ENCODE peak calls at places on chromosomes 11 and 22, in nine cellular contexts. X is HFFc6, H is GM12878, S is body of pancreas, B is ovary, D is fibroblast of pulmonary artery, K is astrocyte, Z is HFF-Myc, P is WERI-Rb-1. U is an unnamed sample.

GRCh38 chr22:21712751-21713427 is 22.7 kb downstream of the YPEL1 start:
- DNase-seq in S (peak; percentile 71), Z (peak; percentile 75), K (peak; percentile 59), H (no peak), D (peak; percentile 86), B (peak; percentile 71), P (peak; percentile 79), X (peak; percentile 66), U (peak; percentile 58)

GRCh38 chr22:46262449-46263207 is 515 bp downstream of the PKDREJ start:
- DNase-seq in S (peak; percentile 55), H (no peak), Z (no peak), K (peak; percentile 24), B (peak; percentile 64), X (no peak), D (peak; percentile 59), P (no peak), U (peak; percentile 58)

GRCh38 chr11:68550485-68550817 is 89.9 kb downstream of the PPP6R3 start:
- DNase-seq in K (peak; percentile 11), S (no peak), B (no peak), D (peak; percentile 78), P (no peak), Z (no peak), H (no peak), X (no peak), U (no peak)

GRCh38 chr11:64245797-64246623 is 733 bp downstream of the PPP1R14B start:
- DNase-seq in S (peak; percentile 80), D (peak; percentile 82), K (peak; percentile 91), X (peak; percentile 88), H (no peak), B (peak; percentile 73), P (peak; percentile 45), Z (no peak), U (peak; percentile 70)

GRCh38 chr11:118415739-118416068 is 14.3 kb downstream of the ATP5MG start:
- DNase-seq in X (peak; percentile 97), H (no peak), S (no peak), B (no peak), D (peak; percentile 94), Z (no peak), K (peak; percentile 94), P (no peak), U (no peak)

GRCh38 chr11:72471005-72471898 is 36.9 kb upstream of the CLPB start:
- DNase-seq in K (peak; percentile 33), P (peak; percentile 80), H (no peak), B (peak; percentile 50), S (peak; percentile 55), X (peak; percentile 60), Z (peak; percentile 46), D (peak; percentile 78), U (peak; percentile 67)

GRCh38 chr11:36478700-36479329 is 31.3 kb downstream of the TRAF6 start:
- DNase-seq in S (no peak), Z (peak; percentile 38), K (no peak), D (peak; percentile 80), X (peak; percentile 54), H (no peak), B (no peak), P (peak; percentile 58), U (no peak)

GRCh38 chr22:46986788-46987187 is 224.3 kb downstream of the TBC1D22A start:
- DNase-seq in Z (no peak), D (no peak), H (no peak), K (no peak), B (no peak), X (no peak), P (no peak), S (no peak), U (no peak)

GRCh38 chr22:18031670-18032454 is 7.5 kb upstream of the MICAL3 start:
- DNase-seq in S (peak; percentile 38), P (no peak), D (peak; percentile 84), Z (peak; percentile 90), B (no peak), K (peak; percentile 94), H (no peak), X (peak; percentile 94), U (no peak)

GRCh38 chr11:117180661-117181585 is 2.4 kb downstream of the SIDT2 start:
- DNase-seq in P (peak; percentile 89), H (peak; percentile 46), Z (peak; percentile 53), K (peak; percentile 49), B (peak; percentile 81), S (peak; percentile 86), D (peak; percentile 81), X (peak; percentile 77), U (peak; percentile 75)

GRCh38 chr11:105862736-105863367 is 159.2 kb downstream of the MSANTD4 start:
- DNase-seq in P (no peak), H (no peak), X (peak; percentile 37), B (no peak), S (no peak), K (peak; percentile 19), Z (peak; percentile 57), D (peak; percentile 75), U (no peak)
- TF ChIP-seq CTCF in P (peak; percentile 32), H (peak; percentile 42), X (peak; percentile 84), B (no peak), S (peak; percentile 57), K (peak; percentile 81), Z (peak; percentile 48), D (peak; percentile 66), U (peak; percentile 66)

GRCh38 chr11:66190776-66191175 is 77.7 kb upstream of the RAB1B start:
- DNase-seq in Z (no peak), S (no peak), H (no peak), D (no peak), X (no peak), B (no peak), K (no peak), P (peak; percentile 91), U (peak; percentile 42)
- TF ChIP-seq CTCF in Z (no peak), S (no peak), H (no peak), D (no peak), X (no peak), B (no peak), K (no peak), P (no peak), U (no peak)

GRCh38 chr11:124072147-124072546 is 31.0 kb upstream of the OR10G7 start:
- DNase-seq in Z (no peak), H (no peak), S (no peak), B (no peak), D (no peak), X (no peak), K (no peak), P (no peak), U (no peak)

GRCh38 chr11:124070906-124071621 is 29.9 kb upstream of the OR10G7 start:
- DNase-seq in B (peak; percentile 45), S (peak; percentile 67), Z (peak; percentile 30), X (peak; percentile 63), P (peak; percentile 73), D (peak; percentile 91), H (peak; percentile 63), K (peak; percentile 44), U (peak; percentile 82)

GRCh38 chr11:124068711-124069110 is 27.6 kb upstream of the OR10G7 start:
- DNase-seq in Z (no peak), H (no peak), D (no peak), B (no peak), K (no peak), S (no peak), P (no peak), X (no peak), U (no peak)

GRCh38 chr11:124071622-124071948 is 30.5 kb upstream of the OR10G7 start:
- DNase-seq in K (no peak), S (no peak), P (no peak), D (no peak), X (no peak), B (no peak), H (no peak), Z (no peak), U (no peak)

GRCh38 chr11:124069429-124070401 is 28.6 kb upstream of the OR10G7 start:
- DNase-seq in P (peak; percentile 91), X (peak; percentile 47), B (no peak), S (peak; percentile 33), Z (peak; percentile 31), H (peak; percentile 13), K (peak; percentile 36), D (peak; percentile 70), U (peak; percentile 61)
- TF ChIP-seq CTCF in P (peak; percentile 87), X (peak; percentile 71), B (no peak), S (peak; percentile 20), Z (peak; percentile 85), H (peak; percentile 73), K (peak; percentile 63), D (peak; percentile 80), U (peak; percentile 39)

DNA sequence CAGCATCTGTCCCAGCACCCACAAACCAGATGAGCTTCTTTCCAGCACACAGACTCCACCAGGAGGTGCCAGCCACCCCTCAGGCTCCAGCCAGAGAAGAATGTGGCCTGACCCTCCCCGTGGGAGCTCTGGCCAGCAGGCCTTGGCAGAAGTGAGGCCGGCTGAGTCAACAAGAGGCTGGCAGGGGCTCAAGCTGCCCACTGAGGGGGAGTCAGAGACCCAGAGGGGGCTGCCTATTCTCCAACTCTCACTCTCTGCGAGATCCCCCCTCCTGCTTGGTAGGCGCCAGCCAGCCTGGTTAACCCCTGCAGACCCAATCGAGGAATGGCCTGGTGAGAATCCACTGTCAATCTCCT is 10.6 kb upstream of the CDC42EP1 start:
- DNase-seq in B (peak; percentile 58), D (peak; percentile 73), S (peak; percentile 86), P (no peak), Z (no peak), H (no peak), K (peak; percentile 60), X (peak; percentile 53), U (no peak)
- TF ChIP-seq CTCF in B (no peak), D (peak; percentile 49), S (peak; percentile 44), P (no peak), Z (peak; percentile 2), H (no peak), K (no peak), X (peak; percentile 59), U (no peak)

DNA sequence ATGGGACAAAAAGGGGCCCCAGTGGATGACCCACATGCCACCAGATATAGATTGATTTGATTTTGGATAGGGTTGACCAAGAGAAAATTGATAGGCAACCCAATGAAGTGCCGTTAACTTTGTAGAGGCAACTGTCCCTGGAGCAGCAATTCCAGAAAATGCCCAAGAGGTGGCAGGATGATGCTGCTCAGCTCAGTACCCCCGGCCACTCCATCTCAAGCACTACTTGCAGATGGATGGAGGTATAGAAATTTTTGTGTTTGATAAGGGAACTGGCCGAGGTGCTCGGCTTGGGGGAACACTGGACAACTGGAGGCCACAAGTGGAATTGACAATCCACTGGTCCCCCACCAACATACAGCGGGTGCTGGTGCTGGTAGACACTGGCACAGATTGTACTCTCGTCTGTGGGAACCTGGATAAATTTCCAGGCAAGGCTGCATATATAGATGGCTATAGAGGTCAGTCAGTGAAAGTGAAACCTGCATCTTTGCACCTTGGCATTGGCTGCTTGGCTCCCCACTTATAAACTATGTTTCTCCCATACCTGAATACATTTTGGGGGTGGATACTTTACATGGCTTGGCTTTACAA is 86.3 kb downstream of the CCDC83 start:
- DNase-seq in B (peak; percentile 70), Z (no peak), P (peak; percentile 65), D (peak; percentile 87), K (peak; percentile 39), S (peak; percentile 53), X (peak; percentile 61), H (no peak), U (peak; percentile 54)
- TF ChIP-seq CTCF in B (peak; percentile 71), Z (peak; percentile 54), P (peak; percentile 79), D (peak; percentile 80), K (peak; percentile 49), S (peak; percentile 43), X (peak; percentile 81), H (peak; percentile 52), U (peak; percentile 47)

GRCh38 chr22:37571258-37571991 is 8.5 kb downstream of the LGALS2 start:
- DNase-seq in S (peak; percentile 57), B (no peak), P (no peak), Z (no peak), D (no peak), H (no peak), K (peak; percentile 35), X (no peak), U (no peak)
- TF ChIP-seq CTCF in S (no peak), B (no peak), P (no peak), Z (peak; percentile 10), D (peak; percentile 14), H (no peak), K (no peak), X (peak; percentile 24), U (no peak)

GRCh38 chr11:82900277-82901164 is at the start of gene PRCP:
- DNase-seq in B (peak; percentile 89), D (peak; percentile 90), H (peak; percentile 84), Z (peak; percentile 77), S (peak; percentile 94), X (peak; percentile 93), K (peak; percentile 81), P (peak; percentile 98), U (peak; percentile 85)
- TF ChIP-seq CTCF in B (no peak), D (no peak), H (no peak), Z (no peak), S (no peak), X (no peak), K (no peak), P (peak; percentile 2), U (no peak)